ENCODE peak calls at places on chromosomes 16 and 17, in five cellular contexts. F is AG04450, X is left ventricle myocardium inferior, S is heart right ventricle, J is transverse colon. M is an unnamed sample.

GRCh38 chr16:25007284-25007984 is 7.7 kb downstream of the ARHGAP17 start:
- DNase-seq in X (no peak), F (no peak), S (no peak), J (no peak), M (no peak)

GRCh38 chr16:81238296-81239011 is at the start of gene BCO1:
- DNase-seq in S (no peak), J (peak; percentile 31), X (no peak), F (peak; percentile 18), M (no peak)

GRCh38 chr16:46482895-46483294 is 138.3 kb downstream of the SHCBP1 start:
- DNase-seq in X (no peak), J (no peak), S (no peak), F (no peak), M (no peak)

GRCh38 chr16:83393196-83393981 is 414.4 kb upstream of the HSBP1 start:
- DNase-seq in J (no peak), F (no peak), X (no peak), S (no peak), M (no peak)

GRCh38 chr17:28712037-28712704 is 483 bp upstream of the PROCA1 start:
- DNase-seq in F (no peak), J (peak; percentile 56), X (peak; percentile 63), S (peak; percentile 68), M (peak; percentile 77)

GRCh38 chr17:58289869-58290268 is 9.1 kb upstream of the MPO start:
- DNase-seq in X (no peak), F (no peak), J (no peak), S (no peak), M (no peak)

GRCh38 chr16:68309798-68310197 is 948 bp downstream of the SLC7A6OS start:
- DNase-seq in X (no peak), F (no peak), J (no peak), S (no peak), M (peak; percentile 65)

GRCh38 chr17:1907818-1908698 is 78.3 kb downstream of the RPA1 start:
- DNase-seq in X (no peak), J (no peak), F (no peak), S (no peak), M (peak; percentile 13)

GRCh38 chr16:61030616-61031015 is 1005.6 kb downstream of the CDH8 start:
- DNase-seq in J (no peak), F (no peak), S (no peak), X (no peak), M (no peak)

GRCh38 chr17:82528484-82529265 is 9.1 kb downstream of the FOXK2 start:
- DNase-seq in X (peak; percentile 56), S (peak; percentile 40), J (peak; percentile 66), F (no peak), M (no peak)

GRCh38 chr16:10282367-10282766 is 100.1 kb upstream of the GRIN2A start:
- DNase-seq in S (no peak), J (no peak), X (no peak), F (no peak), M (no peak)

GRCh38 chr17:70520447-70520846 is 351.1 kb downstream of the KCNJ2 start:
- DNase-seq in F (no peak), S (no peak), X (no peak), J (no peak), M (no peak)

GRCh38 chr16:4306439-4307214 is 9.2 kb upstream of the GLIS2 start:
- DNase-seq in J (no peak), S (no peak), X (no peak), F (no peak), M (peak; percentile 45)

GRCh38 chr16:4410335-4411075 is 5.9 kb downstream of the CORO7 start:
- DNase-seq in F (peak; percentile 98), S (no peak), J (peak; percentile 57), X (no peak), M (no peak)

GRCh38 chr16:30473231-30474061 is 904 bp downstream of the ITGAL start:
- DNase-seq in J (peak; percentile 25), X (no peak), F (no peak), S (peak; percentile 15), M (no peak)

GRCh38 chr16:66601471-66601870 is 3.0 kb upstream of the CMTM3 start:
- DNase-seq in J (no peak), X (no peak), F (no peak), S (no peak), M (no peak)

GRCh38 chr16:17149904-17150483 is 320.8 kb downstream of the XYLT1 start:
- DNase-seq in F (no peak), S (no peak), X (no peak), J (no peak), M (no peak)

GRCh38 chr16:10126686-10127085 is 55.5 kb downstream of the GRIN2A start:
- DNase-seq in S (no peak), X (no peak), F (no peak), J (no peak), M (no peak)

GRCh38 chr16:77439106-77439505 is 4.3 kb upstream of the ADAMTS18 start:
- DNase-seq in S (no peak), X (no peak), J (no peak), F (no peak), M (no peak)

GRCh38 chr16:83248735-83249469 is 558.9 kb upstream of the HSBP1 start:
- DNase-seq in F (no peak), X (no peak), J (no peak), S (no peak), M (no peak)

GRCh38 chr17:80795090-80795609 is 196.5 kb upstream of the CHMP6 start:
- DNase-seq in S (no peak), X (no peak), F (no peak), J (no peak), M (no peak)

GRCh38 chr16:592518-593306 is 2.8 kb downstream of the RAB40C start:
- DNase-seq in J (peak; percentile 56), X (no peak), S (no peak), F (no peak), M (no peak)

GRCh38 chr17:40122466-40122943 is 734 bp downstream of the MSL1 start:
- DNase-seq in S (peak; percentile 66), X (peak; percentile 52), J (peak; percentile 49), F (no peak), M (peak; percentile 47)

GRCh38 chr16:10987361-10988163 is 43.2 kb downstream of the CLEC16A start:
- DNase-seq in S (no peak), F (no peak), J (no peak), X (no peak), M (no peak)

GRCh38 chr16:80006175-80006895 is 405.8 kb upstream of the MAF start:
- DNase-seq in X (peak; percentile 42), F (no peak), S (peak; percentile 39), J (peak; percentile 12), M (no peak)

DNA sequence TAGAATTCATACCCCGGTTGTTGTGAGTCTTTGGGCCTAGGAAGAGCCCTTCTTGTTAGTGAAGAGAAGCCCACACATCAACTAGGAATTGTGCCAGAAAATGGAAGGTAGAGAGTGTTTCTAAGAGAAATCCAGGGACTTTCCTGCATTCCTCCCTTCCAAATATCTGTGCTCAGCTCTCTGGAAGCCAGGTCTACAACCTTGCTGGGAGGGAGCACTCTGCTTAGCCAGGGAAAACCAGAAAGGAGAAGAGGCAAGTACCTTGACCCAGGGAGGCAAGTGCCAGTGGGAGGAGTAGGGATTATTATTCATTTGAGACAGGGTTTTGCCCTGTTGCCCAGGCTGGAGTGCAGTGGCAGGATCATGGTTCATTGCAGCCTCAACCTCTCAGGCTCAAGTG is 48.4 kb upstream of the TAC4 start:
- DNase-seq in S (no peak), F (no peak), J (no peak), X (no peak), M (no peak)
- H3K27me3 ChIP-seq in S (peaks cover 54% of the 10 kb centered on the region), F (peaks cover 86% of the 10 kb centered on the region), J (peaks cover 95% of the 10 kb centered on the region), X (peaks cover 98% of the 10 kb centered on the region), M (peaks cover 9% of the 10 kb centered on the region)

DNA sequence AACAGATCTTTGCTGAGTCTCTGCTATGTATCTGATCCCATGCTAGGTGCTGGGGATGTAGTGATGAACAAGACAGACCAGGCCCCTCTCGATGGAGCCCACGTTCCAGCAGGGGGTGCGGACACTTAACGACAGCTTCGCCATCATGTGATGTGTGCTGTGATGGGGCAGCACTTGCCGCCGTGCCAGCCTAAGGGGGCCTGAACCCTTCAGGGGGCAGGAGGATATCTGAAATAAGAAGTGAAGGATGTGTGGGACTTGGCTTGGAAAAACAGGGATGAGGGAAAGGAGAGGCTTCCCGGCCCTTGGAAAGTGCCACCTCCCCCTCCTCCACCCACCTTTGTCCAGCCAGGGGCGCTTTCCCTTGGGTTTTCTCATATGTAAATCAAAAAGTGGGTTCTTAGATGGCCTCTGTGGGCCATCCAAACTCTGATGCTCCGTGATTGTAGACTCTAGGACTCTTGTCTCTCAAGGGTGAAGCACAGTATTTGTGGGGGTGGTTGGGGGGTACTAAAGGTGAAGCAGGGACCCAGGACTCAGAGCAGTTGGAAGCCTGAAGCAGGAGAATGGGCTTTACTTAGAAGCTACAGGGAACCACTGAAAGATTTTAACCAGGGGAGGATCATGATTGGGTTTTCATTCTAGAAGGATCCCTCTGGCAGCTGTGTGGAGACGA is 4.0 kb upstream of the DLX3 start:
- DNase-seq in F (no peak), J (no peak), X (no peak), S (no peak), M (no peak)
- H3K27me3 ChIP-seq in F (peaks cover 58% of the 10 kb centered on the region), J (peaks cover 98% of the 10 kb centered on the region), X (peaks cover 100% of the 10 kb centered on the region), S (peaks cover 96% of the 10 kb centered on the region), M (peaks cover 51% of the 10 kb centered on the region)

GRCh38 chr17:20919990-20920812 is 122.6 kb downstream of the USP22 start:
- DNase-seq in X (no peak), S (no peak), F (no peak), J (no peak), M (no peak)
- H3K27me3 ChIP-seq in X (no peaks in the 10 kb centered on the region), S (no peaks in the 10 kb centered on the region), F (no peaks in the 10 kb centered on the region), J (no peaks in the 10 kb centered on the region), M (peaks cover 12% of the 10 kb centered on the region)

DNA sequence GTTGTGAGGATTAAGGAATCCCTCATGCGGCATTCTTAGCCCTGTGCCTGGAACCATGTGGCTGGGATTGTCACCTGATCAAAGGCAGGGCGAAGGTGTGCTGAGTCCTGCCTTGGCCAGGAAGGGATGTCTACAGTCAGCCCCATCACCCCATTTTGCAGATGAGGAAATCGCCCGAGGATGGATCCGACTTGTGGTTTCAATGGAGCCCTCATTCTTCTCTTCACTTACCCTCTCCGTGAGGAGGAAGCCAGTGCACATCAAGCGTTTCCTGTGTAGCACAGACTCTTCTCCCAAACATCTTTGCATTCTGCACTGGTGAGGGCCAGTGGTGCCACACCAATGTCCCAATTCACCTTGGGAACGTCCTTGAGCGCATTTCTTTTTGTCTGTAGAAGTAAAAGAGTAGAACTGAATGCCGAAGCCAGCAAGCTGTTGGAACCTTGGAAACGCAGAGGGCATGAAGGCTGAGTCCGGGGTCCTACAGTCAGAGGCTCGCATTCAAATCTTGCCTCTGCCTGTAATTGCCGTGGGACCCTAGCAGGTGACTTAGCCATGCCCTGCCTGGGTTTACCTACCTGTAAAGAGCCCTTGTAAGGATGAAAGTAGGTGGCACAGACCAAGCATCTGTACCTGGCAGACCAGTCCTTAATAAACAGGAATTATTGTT is 85.4 kb downstream of the IRF8 start:
- DNase-seq in J (peak; percentile 6), X (no peak), F (no peak), S (no peak), M (no peak)
- H3K27me3 ChIP-seq in J (peaks cover 2% of the 10 kb centered on the region), X (peaks cover 96% of the 10 kb centered on the region), F (peaks cover 52% of the 10 kb centered on the region), S (peaks cover 63% of the 10 kb centered on the region), M (no peaks in the 10 kb centered on the region)

GRCh38 chr17:9020096-9020823 is 1.1 kb upstream of the NTN1 start:
- DNase-seq in S (no peak), X (no peak), F (no peak), J (no peak), M (no peak)
- H3K27me3 ChIP-seq in S (peaks cover 48% of the 10 kb centered on the region), X (peaks cover 70% of the 10 kb centered on the region), F (peaks cover 37% of the 10 kb centered on the region), J (peaks cover 66% of the 10 kb centered on the region), M (peaks cover 38% of the 10 kb centered on the region)

GRCh38 chr17:3681565-3681964 is 13.0 kb downstream of the EMC6 start:
- DNase-seq in S (no peak), J (no peak), F (no peak), X (no peak), M (no peak)
- H3K27me3 ChIP-seq in S (peaks cover 24% of the 10 kb centered on the region), J (peaks cover 30% of the 10 kb centered on the region), F (peaks cover 10% of the 10 kb centered on the region), X (peaks cover 16% of the 10 kb centered on the region), M (no peaks in the 10 kb centered on the region)